ENCODE peak calls at places on chromosomes 2 and 18, in six cellular contexts. M, H, Z, R, C and Y are unnamed samples. For H3K36me3 and H3K4me1, the result is how much of the 10 kb centered on the place peaks cover.

GRCh38 chr2:242031481-242032019 is 162.0 kb downstream of the RTP5 start:
- DNase-seq in H (no peak), C (no peak), M (no peak), R (no peak), Z (peak), Y (peak)

GRCh38 chr18:78797499-78797898 is 182.1 kb upstream of the SALL3 start:
- DNase-seq in C (no peak), M (no peak), R (no peak), Z (no peak), H (no peak), Y (no peak)

GRCh38 chr18:36101943-36102342 is 27.2 kb downstream of the SLC39A6 start:
- DNase-seq in M (no peak), H (no peak), C (no peak), Z (no peak), R (no peak), Y (no peak)

GRCh38 chr2:15622614-15623480 is 31.2 kb downstream of the DDX1 start:
- DNase-seq in C (no peak), R (no peak), M (no peak), H (no peak), Z (no peak), Y (no peak)

GRCh38 chr2:59899692-59900091 is 653.8 kb downstream of the BCL11A start:
- DNase-seq in C (no peak), H (no peak), M (no peak), Z (no peak), R (no peak), Y (no peak)

GRCh38 chr2:190792956-190793888 is 87.4 kb upstream of the GLS start:
- DNase-seq in M (no peak), H (no peak), C (no peak), Z (no peak), R (no peak), Y (no peak)

GRCh38 chr2:181305151-181306123 is 151.7 kb upstream of the ITGA4 start:
- DNase-seq in Z (peak), C (peak), M (no peak), H (no peak), R (no peak), Y (no peak)

GRCh38 chr2:232022733-232023132 is 61.2 kb downstream of the DIS3L2 start:
- DNase-seq in R (no peak), Z (no peak), H (no peak), M (no peak), C (no peak), Y (no peak)

GRCh38 chr2:96151595-96152300 is 6.5 kb upstream of the DUSP2 start:
- DNase-seq in M (no peak), C (no peak), Z (no peak), R (no peak), H (no peak), Y (no peak)

DNA sequence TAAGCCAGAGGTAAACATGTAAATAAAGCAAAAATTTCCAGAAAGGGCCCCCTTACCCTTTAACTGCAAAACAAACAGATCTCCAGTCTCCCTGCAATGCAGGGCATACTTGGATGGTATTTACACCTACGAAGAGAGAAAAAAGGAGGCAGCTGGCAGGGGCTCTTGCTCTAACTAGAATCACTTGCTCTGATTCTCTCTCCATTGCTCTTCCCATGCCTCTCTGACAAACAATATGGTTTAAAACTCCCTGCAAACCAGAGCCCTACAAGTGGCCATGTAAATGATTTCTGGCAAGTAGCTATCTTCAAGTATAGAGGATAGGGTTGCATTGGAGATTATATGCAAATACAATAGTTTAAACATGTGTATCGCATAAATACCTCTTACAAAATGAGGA is 35.9 kb downstream of the SF3B1 start:
- DNase-seq in H (no peak), M (no peak), R (no peak), Z (no peak), C (no peak), Y (no peak)
- H3K36me3 ChIP-seq in H (half or more), M (under half), R (half or more), Z (half or more), C (half or more), Y (half or more)

GRCh38 chr2:201046881-201047280 is 24.6 kb downstream of the HYCC2 start:
- DNase-seq in R (no peak), H (no peak), Z (no peak), M (no peak), C (no peak), Y (no peak)

DNA sequence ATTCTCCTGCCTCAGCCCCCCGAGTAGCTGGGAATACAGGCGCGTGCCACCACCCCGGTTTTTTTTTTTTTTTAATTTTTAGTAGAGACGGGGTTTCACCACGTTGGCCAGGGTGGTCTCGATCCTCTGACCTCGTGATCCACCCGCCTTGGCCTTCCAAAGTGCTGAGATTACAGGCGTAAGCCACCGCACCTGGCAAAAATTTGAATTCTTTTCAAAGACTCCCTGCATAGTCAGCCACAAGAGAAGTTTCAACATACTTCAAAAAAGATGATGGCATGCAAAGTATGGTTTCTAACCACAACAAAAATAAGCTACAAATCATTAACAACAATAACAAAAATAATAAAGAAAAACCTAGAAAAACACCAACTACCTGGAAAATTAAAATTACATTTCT is 22.0 kb downstream of the HYCC2 start:
- DNase-seq in R (no peak), C (no peak), M (no peak), H (no peak), Z (no peak), Y (no peak)
- H3K4me1 ChIP-seq in R (under half), C (under half), M (under half), H (under half), Z (under half), Y (under half)

GRCh38 chr2:54657664-54658083 is 65.8 kb upstream of the EML6 start:
- DNase-seq in C (peak), R (peak), M (no peak), Z (peak), H (peak), Y (no peak)
- H3K36me3 ChIP-seq in C (half or more), R (half or more), M (under half), Z (half or more), H (half or more), Y (half or more)

GRCh38 chr18:57207124-57207916 is 60.4 kb downstream of the BOD1L2 start:
- DNase-seq in C (no peak), M (no peak), H (no peak), Z (peak), R (no peak), Y (no peak)
- H3K4me1 ChIP-seq in C (under half), M (under half), H (under half), Z (under half), R (under half), Y (under half)

GRCh38 chr2:88596141-88596830 is 31.0 kb downstream of the EIF2AK3 start:
- DNase-seq in H (no peak), M (no peak), C (no peak), Z (peak), R (no peak), Y (no peak)

GRCh38 chr2:88601302-88601701 is 26.0 kb downstream of the EIF2AK3 start:
- DNase-seq in M (no peak), H (no peak), C (no peak), Z (no peak), R (no peak), Y (no peak)

GRCh38 chr2:88600038-88600465 is 27.2 kb downstream of the EIF2AK3 start:
- DNase-seq in Z (peak), C (no peak), R (no peak), H (peak), M (no peak), Y (peak)

GRCh38 chr2:88599527-88599926 is 27.7 kb downstream of the EIF2AK3 start:
- DNase-seq in H (peak), M (no peak), Z (no peak), C (no peak), R (no peak), Y (no peak)

DNA sequence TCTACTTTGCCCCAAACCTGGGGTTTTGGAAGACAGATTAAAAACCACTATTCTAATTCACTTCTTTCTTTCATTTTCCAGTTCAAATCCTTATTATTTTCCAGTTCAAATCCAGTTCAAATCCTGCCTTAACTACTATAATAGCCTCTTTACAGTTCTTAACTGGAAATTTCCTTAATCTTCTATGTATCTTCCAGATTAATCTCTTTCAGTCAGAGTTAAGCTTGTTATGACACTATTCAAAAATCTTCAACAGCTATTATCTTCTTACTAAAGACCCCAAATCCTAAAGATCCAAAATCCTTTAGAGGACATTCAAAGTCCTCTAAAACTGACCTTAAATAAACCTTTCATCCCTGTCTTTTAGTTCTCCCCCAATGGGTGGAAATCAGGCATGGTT is 30.1 kb downstream of the EIF2AK3 start:
- DNase-seq in Z (no peak), C (no peak), M (no peak), R (no peak), H (peak), Y (no peak)
- H3K36me3 ChIP-seq in Z (under half), C (under half), M (under half), R (under half), H (under half), Y (under half)